ENCODE peak calls at places on chromosomes 13 and 19, in four cellular contexts. One of them, this sample, is unnamed.

GRCh38 chr19:33872445-33873320 is 76.0 kb downstream of the KCTD15 start:
- DNase-seq in BJ: no peak
- DNase-seq in fibroblast of mammary gland: no peak
- DNase-seq in coronary artery: no peak
- DNase-seq in this sample: no peak

GRCh38 chr13:27965740-27966640 is 3.1 kb downstream of the CDX2 start:
- DNase-seq in fibroblast of mammary gland: no peak
- DNase-seq in coronary artery: no peak
- DNase-seq in BJ: no peak
- DNase-seq in this sample: no peak

GRCh38 chr19:37872383-37872782 is 34.0 kb downstream of the WDR87 start:
- DNase-seq in coronary artery: no peak
- DNase-seq in fibroblast of mammary gland: peak
- DNase-seq in BJ: no peak
- DNase-seq in this sample: no peak

GRCh38 chr13:114064516-114065140 is 67.8 kb downstream of the RASA3 start:
- DNase-seq in fibroblast of mammary gland: peak
- DNase-seq in coronary artery: no peak
- DNase-seq in BJ: no peak
- DNase-seq in this sample: peak

GRCh38 chr19:245457-245856 is 45.7 kb downstream of the PLPP2 start:
- DNase-seq in BJ: no peak
- DNase-seq in coronary artery: no peak
- DNase-seq in fibroblast of mammary gland: no peak
- DNase-seq in this sample: no peak

GRCh38 chr19:1172353-1173159 is 1.5 kb downstream of the SBNO2 start:
- DNase-seq in fibroblast of mammary gland: peak
- DNase-seq in BJ: no peak
- DNase-seq in coronary artery: peak
- DNase-seq in this sample: peak

GRCh38 chr13:69124996-69125395 is 982.6 kb upstream of the ATXN8OS start:
- DNase-seq in BJ: no peak
- DNase-seq in fibroblast of mammary gland: no peak
- DNase-seq in coronary artery: no peak
- DNase-seq in this sample: no peak

GRCh38 chr13:60448907-60449510 is 52.0 kb downstream of the TDRD3 start:
- DNase-seq in fibroblast of mammary gland: peak
- DNase-seq in BJ: peak
- DNase-seq in coronary artery: no peak
- DNase-seq in this sample: peak

GRCh38 chr19:1102407-1103106 is 1.2 kb upstream of the GPX4 start:
- DNase-seq in fibroblast of mammary gland: peak
- DNase-seq in coronary artery: peak
- DNase-seq in BJ: peak
- DNase-seq in this sample: peak

GRCh38 chr19:45440259-45440638 is 16.5 kb upstream of the ERCC1 start:
- DNase-seq in coronary artery: no peak
- DNase-seq in BJ: no peak
- DNase-seq in fibroblast of mammary gland: no peak
- DNase-seq in this sample: no peak

GRCh38 chr19:47406711-47407416 is 12.5 kb downstream of the MEIS3 start:
- DNase-seq in coronary artery: no peak
- DNase-seq in BJ: no peak
- DNase-seq in fibroblast of mammary gland: no peak
- DNase-seq in this sample: no peak

GRCh38 chr13:111270765-111271164 is 49.7 kb upstream of the TEX29 start:
- DNase-seq in coronary artery: no peak
- DNase-seq in fibroblast of mammary gland: peak
- DNase-seq in BJ: no peak
- DNase-seq in this sample: no peak

GRCh38 chr13:73717632-73718031 is 416.6 kb downstream of the KLF12 start:
- DNase-seq in coronary artery: no peak
- DNase-seq in fibroblast of mammary gland: no peak
- DNase-seq in BJ: no peak
- DNase-seq in this sample: peak

GRCh38 chr13:63901630-63902029 is 2486.0 kb upstream of the PCDH20 start:
- DNase-seq in BJ: no peak
- DNase-seq in coronary artery: no peak
- DNase-seq in fibroblast of mammary gland: no peak
- DNase-seq in this sample: no peak

GRCh38 chr13:75744127-75744526 is 108.0 kb downstream of the LMO7 start:
- DNase-seq in coronary artery: no peak
- DNase-seq in fibroblast of mammary gland: peak
- DNase-seq in BJ: no peak
- DNase-seq in this sample: no peak

GRCh38 chr19:39335168-39335567 is 675 bp downstream of the GMFG start:
- DNase-seq in BJ: no peak
- DNase-seq in fibroblast of mammary gland: no peak
- DNase-seq in coronary artery: no peak
- DNase-seq in this sample: no peak

GRCh38 chr13:96650301-96650886 is 343.9 kb downstream of the OXGR1 start:
- DNase-seq in coronary artery: no peak
- DNase-seq in fibroblast of mammary gland: peak
- DNase-seq in BJ: peak
- DNase-seq in this sample: peak

GRCh38 chr19:50230379-50231351 is 27.2 kb downstream of the MYH14 start:
- DNase-seq in BJ: no peak
- DNase-seq in coronary artery: no peak
- DNase-seq in fibroblast of mammary gland: no peak
- DNase-seq in this sample: no peak

GRCh38 chr13:46593403-46593802 is 40.4 kb downstream of the LRCH1 start:
- DNase-seq in fibroblast of mammary gland: no peak
- DNase-seq in coronary artery: no peak
- DNase-seq in BJ: no peak
- DNase-seq in this sample: no peak

GRCh38 chr13:46592410-46592809 is 39.4 kb downstream of the LRCH1 start:
- DNase-seq in BJ: no peak
- DNase-seq in fibroblast of mammary gland: no peak
- DNase-seq in coronary artery: no peak
- DNase-seq in this sample: no peak

GRCh38 chr13:46586766-46587509 is 34.0 kb downstream of the LRCH1 start:
- DNase-seq in fibroblast of mammary gland: peak
- DNase-seq in BJ: peak
- DNase-seq in coronary artery: no peak
- DNase-seq in this sample: no peak

GRCh38 chr13:46582190-46582589 is 29.2 kb downstream of the LRCH1 start:
- DNase-seq in fibroblast of mammary gland: no peak
- DNase-seq in coronary artery: no peak
- DNase-seq in BJ: no peak
- DNase-seq in this sample: no peak

DNA sequence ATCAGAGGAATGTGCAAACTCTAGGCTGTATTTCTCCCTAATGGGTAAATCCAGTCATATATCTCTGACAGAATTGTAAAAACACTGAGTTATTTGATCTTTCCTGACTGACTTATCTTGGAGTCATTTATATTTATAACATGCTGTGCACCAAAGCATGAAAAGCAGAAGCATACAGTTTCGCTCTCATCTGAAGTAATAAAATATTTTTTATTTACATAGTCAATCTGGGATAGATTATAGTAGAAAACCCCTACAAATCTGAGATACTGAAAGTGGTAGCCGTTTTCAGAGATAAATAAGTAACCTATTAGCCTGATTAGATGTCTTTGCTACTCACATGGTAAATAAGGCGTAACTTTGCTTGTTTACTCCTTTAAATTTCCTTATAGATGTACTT is 35.0 kb downstream of the LRCH1 start:
- DNase-seq in BJ: no peak
- DNase-seq in coronary artery: no peak
- DNase-seq in fibroblast of mammary gland: no peak
- DNase-seq in this sample: no peak
- H3K4me3 ChIP-seq in BJ: no peak
- H3K4me3 ChIP-seq in coronary artery: no peak
- H3K4me3 ChIP-seq in fibroblast of mammary gland: no peak
- H3K4me3 ChIP-seq in this sample: no peak

DNA sequence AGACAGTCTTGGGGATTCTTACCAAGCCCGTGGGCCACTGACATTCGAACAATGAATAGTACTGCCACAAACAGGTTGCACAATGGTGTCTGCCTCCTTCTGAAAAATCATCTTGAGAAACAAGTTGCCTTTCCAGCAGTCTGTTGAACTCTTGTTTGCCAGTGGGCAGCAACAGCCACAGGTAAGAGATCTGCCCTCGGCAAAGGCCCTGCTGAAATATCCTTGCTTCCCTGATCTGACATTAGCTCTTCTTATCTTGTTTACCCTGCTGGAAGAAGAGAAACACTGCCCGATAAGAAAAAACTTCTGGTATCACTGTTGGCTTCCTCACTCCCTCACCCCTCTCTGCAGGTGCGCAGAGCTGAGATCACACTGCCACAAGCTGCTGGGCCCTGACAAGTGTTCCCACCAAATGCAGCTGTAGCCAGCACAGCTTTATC is 2.0 kb downstream of the DOCK9 start:
- DNase-seq in fibroblast of mammary gland: no peak
- DNase-seq in BJ: no peak
- DNase-seq in coronary artery: no peak
- DNase-seq in this sample: peak
- H3K4me3 ChIP-seq in fibroblast of mammary gland: no peak
- H3K4me3 ChIP-seq in BJ: no peak
- H3K4me3 ChIP-seq in coronary artery: peak
- H3K4me3 ChIP-seq in this sample: peak

DNA sequence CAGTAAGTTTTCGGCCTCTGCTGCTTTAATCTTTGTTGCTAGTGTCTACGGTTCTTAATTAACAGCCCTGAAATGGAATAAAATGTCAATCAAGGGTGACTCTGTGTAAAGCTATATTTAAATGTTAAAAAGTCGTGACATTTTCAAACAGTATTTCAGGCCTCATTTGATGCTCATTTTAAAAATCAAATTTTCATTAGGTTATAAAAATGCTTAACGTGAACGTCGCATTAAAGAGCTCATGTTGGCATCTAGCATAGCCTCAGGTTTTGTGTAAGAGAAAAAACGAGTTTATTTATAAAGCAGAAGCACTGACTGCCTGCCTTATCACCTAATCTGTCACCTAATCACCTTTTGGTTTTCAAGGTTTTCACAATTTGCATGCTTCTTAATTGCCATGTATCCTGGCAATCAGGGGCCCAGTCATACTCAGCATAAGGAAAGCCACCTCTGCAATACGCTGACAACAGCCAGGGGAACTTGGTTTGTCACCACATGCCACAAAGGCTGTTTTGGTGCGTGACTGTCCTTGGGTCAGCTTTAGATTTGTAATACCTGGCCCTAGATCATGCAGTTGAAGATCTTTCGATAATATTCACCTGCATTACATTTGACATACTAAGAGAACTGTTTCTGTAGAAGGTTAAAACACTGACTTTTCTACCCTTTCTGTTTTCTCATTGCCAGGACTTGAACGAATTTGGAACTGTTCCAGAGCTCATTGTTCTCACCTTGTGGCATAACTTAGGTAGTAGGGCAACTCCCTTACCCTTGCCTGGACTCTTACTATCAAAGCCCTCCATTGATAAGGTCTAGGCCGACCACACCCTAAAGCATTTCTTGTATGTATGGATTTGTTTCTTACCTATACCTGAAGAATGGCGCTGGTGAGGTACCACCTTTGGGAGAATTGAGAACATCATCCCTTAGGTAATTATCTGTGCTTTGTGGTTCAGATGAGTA is 112.5 kb downstream of the TEX26 start:
- DNase-seq in BJ: no peak
- DNase-seq in coronary artery: no peak
- DNase-seq in fibroblast of mammary gland: no peak
- DNase-seq in this sample: no peak
- H3K4me3 ChIP-seq in BJ: no peak
- H3K4me3 ChIP-seq in coronary artery: no peak
- H3K4me3 ChIP-seq in fibroblast of mammary gland: no peak
- H3K4me3 ChIP-seq in this sample: no peak

DNA sequence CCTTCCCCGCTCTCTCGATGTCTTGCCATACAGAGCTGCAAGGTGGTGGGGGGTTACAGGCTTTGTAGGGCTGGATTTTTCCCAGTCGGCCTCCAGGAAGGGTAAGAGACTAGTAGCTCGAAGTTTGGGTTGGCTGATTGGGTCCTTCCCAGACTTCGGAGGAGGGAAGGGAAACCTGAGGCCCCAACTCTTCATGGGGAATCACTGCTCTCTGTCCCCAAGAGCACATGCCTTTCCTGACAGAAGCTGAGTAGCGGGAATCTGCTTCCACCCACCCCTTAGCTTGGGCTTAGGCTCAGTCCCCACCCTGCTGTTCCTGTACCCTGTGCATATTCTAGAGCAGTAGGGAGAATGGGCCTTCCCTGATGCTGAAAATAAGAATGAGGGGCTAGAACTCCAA is 39.7 kb downstream of the PPP2R1A start:
- DNase-seq in coronary artery: peak
- DNase-seq in fibroblast of mammary gland: no peak
- DNase-seq in BJ: no peak
- DNase-seq in this sample: no peak
- H3K4me3 ChIP-seq in coronary artery: no peak
- H3K4me3 ChIP-seq in fibroblast of mammary gland: no peak
- H3K4me3 ChIP-seq in BJ: no peak
- H3K4me3 ChIP-seq in this sample: no peak

GRCh38 chr19:58277197-58277596 is 1.6 kb upstream of the ZNF8 start:
- DNase-seq in fibroblast of mammary gland: no peak
- DNase-seq in coronary artery: no peak
- DNase-seq in BJ: no peak
- DNase-seq in this sample: no peak

GRCh38 chr19:58278156-58279041 is at the start of gene ZNF8:
- DNase-seq in fibroblast of mammary gland: peak
- DNase-seq in BJ: peak
- DNase-seq in coronary artery: peak
- DNase-seq in this sample: peak

GRCh38 chr19:58279042-58279924 is 528 bp downstream of the ZNF8 start:
- DNase-seq in coronary artery: peak
- DNase-seq in fibroblast of mammary gland: peak
- DNase-seq in BJ: no peak
- DNase-seq in this sample: peak

GRCh38 chr19:58277748-58278147 is 1.0 kb upstream of the ZNF8 start:
- DNase-seq in fibroblast of mammary gland: no peak
- DNase-seq in BJ: no peak
- DNase-seq in coronary artery: no peak
- DNase-seq in this sample: no peak

DNA sequence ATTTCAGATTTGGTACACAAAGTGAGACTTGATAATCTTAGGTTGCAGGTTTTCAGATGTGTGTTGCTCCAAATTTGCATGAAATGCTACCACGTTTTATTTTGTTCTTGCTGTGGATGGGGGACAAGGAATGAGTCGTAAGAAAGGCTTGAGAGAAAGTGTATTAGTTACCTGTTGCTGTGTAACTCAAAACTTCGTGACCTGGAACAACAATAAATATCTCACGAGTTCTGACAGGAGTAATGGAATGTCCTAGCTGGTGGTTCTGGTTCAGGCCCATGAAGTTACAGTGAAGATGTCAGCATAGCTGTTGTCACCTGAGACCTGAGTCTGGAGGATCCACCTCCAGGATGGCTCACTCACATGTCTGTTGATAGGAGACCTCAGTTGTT is 1.2 kb downstream of the ZNF8 start:
- DNase-seq in fibroblast of mammary gland: no peak
- DNase-seq in BJ: no peak
- DNase-seq in coronary artery: no peak
- DNase-seq in this sample: no peak
- H3K4me3 ChIP-seq in fibroblast of mammary gland: peak
- H3K4me3 ChIP-seq in BJ: peak
- H3K4me3 ChIP-seq in coronary artery: peak
- H3K4me3 ChIP-seq in this sample: peak

This sample was measured in fibroblast of pulmonary artery.